ENCODE peak calls at places on chromosomes 16 and 17, in nine cellular contexts. C is central memory CD4-positive, alpha-beta T cell; Y is EH; B is activated naive CD4-positive, alpha-beta T cell treated with anti-CD3 and anti-CD28 coated beads for 36 hours; L is AG08396; H is nucleus accumbens; K is stimulated activated CD8-positive, alpha-beta memory T cell treated with anti-CD3 and anti-CD28 coated beads, Interleukin-7, amount 100 ng/mL, for 1 hour; Q is skeletal muscle cell; X is activated gamma-delta T cell treated with Interleukin-2 at 50 U/mL for 16 hours. V is an unnamed sample.

GRCh38 chr16:715448-716249 is 731 bp downstream of the METRN start:
- DNase-seq in C (no peak), Y (peak; percentile 43), B (no peak), L (peak; percentile 56), H (no peak), K (no peak), Q (no peak), X (no peak), V (peak; percentile 62)

GRCh38 chr17:8012996-8013640 is 10.7 kb downstream of the GUCY2D start:
- DNase-seq in C (no peak), Y (no peak), B (no peak), L (no peak), H (no peak), K (no peak), Q (no peak), X (no peak), V (no peak)

GRCh38 chr17:40311575-40311974 is 2.6 kb downstream of the RARA start:
- DNase-seq in C (no peak), Y (peak; percentile 66), B (no peak), L (peak; percentile 28), H (no peak), K (no peak), Q (no peak), X (no peak), V (no peak)

GRCh38 chr17:16406742-16407674 is 8.4 kb upstream of the TRPV2 start:
- DNase-seq in C (no peak), Y (peak; percentile 35), B (peak; percentile 13), L (peak; percentile 40), H (no peak), K (no peak), Q (no peak), X (no peak), V (peak; percentile 96)

GRCh38 chr16:68283346-68283745 is 19.0 kb downstream of the SLC7A6 start:
- DNase-seq in C (no peak), Y (no peak), B (no peak), L (no peak), H (no peak), K (no peak), Q (no peak), X (no peak), V (no peak)

GRCh38 chr17:45016823-45017222 is 34.6 kb downstream of the DCAKD start:
- DNase-seq in C (no peak), Y (peak; percentile 41), B (no peak), L (no peak), H (no peak), K (no peak), Q (no peak), X (no peak), V (peak; percentile 74)

GRCh38 chr17:67689534-67690177 is 28.1 kb upstream of the NOL11 start:
- DNase-seq in C (peak; percentile 55), Y (peak; percentile 68), B (peak; percentile 71), L (peak; percentile 63), H (no peak), K (no peak), Q (peak; percentile 21), X (peak; percentile 44), V (peak; percentile 86)

GRCh38 chr16:67613808-67614207 is 31.1 kb upstream of the CARMIL2 start:
- DNase-seq in C (no peak), Y (no peak), B (peak; percentile 29), L (no peak), H (no peak), K (no peak), Q (no peak), X (no peak), V (peak; percentile 85)

GRCh38 chr16:12157510-12158093 is 181.1 kb downstream of the SNX29 start:
- DNase-seq in C (no peak), Y (peak; percentile 90), B (no peak), L (peak; percentile 60), H (no peak), K (no peak), Q (no peak), X (no peak), V (peak; percentile 39)

GRCh38 chr16:22103371-22103890 is 11.1 kb downstream of the VWA3A start:
- DNase-seq in C (no peak), Y (no peak), B (no peak), L (no peak), H (no peak), K (no peak), Q (no peak), X (no peak), V (peak; percentile 57)

GRCh38 chr16:84505249-84506156 is 1.0 kb upstream of the MEAK7 start:
- DNase-seq in C (no peak), Y (no peak), B (no peak), L (no peak), H (no peak), K (no peak), Q (no peak), X (no peak), V (no peak)

GRCh38 chr17:14753383-14753782 is 452.5 kb downstream of the HS3ST3B1 start:
- DNase-seq in C (no peak), Y (no peak), B (no peak), L (no peak), H (no peak), K (no peak), Q (no peak), X (no peak), V (no peak)

GRCh38 chr16:57537596-57538234 is 1.3 kb upstream of the CCDC102A start:
- DNase-seq in C (no peak), Y (no peak), B (peak; percentile 36), L (no peak), H (no peak), K (no peak), Q (no peak), X (no peak), V (no peak)

GRCh38 chr17:7713782-7714181 is 3.8 kb upstream of the DNAH2 start:
- DNase-seq in C (no peak), Y (no peak), B (no peak), L (no peak), H (no peak), K (no peak), Q (no peak), X (no peak), V (no peak)

GRCh38 chr17:47238321-47239010 is 15.2 kb upstream of the ITGB3 start:
- DNase-seq in C (no peak), Y (no peak), B (no peak), L (no peak), H (no peak), K (no peak), Q (no peak), X (no peak), V (no peak)

GRCh38 chr16:3999479-3999868 is 116.8 kb downstream of the ADCY9 start:
- DNase-seq in C (no peak), Y (peak; percentile 89), B (no peak), L (peak; percentile 84), H (no peak), K (no peak), Q (no peak), X (no peak), V (peak; percentile 66)

GRCh38 chr16:1261131-1261917 is 5.5 kb downstream of the TPSD1 start:
- DNase-seq in C (no peak), Y (no peak), B (no peak), L (no peak), H (no peak), K (no peak), Q (no peak), X (no peak), V (peak; percentile 68)

GRCh38 chr17:1455291-1455747 is 713 bp downstream of the CRK start:
- DNase-seq in C (peak; percentile 26), Y (peak; percentile 86), B (peak; percentile 60), L (peak; percentile 83), H (no peak), K (no peak), Q (no peak), X (peak; percentile 13), V (peak; percentile 82)

GRCh38 chr16:23676924-23677480 is 1.7 kb upstream of the PLK1 start:
- DNase-seq in C (no peak), Y (no peak), B (no peak), L (no peak), H (no peak), K (no peak), Q (no peak), X (no peak), V (no peak)

GRCh38 chr16:450385-450784 is 24.9 kb downstream of the RAB11FIP3 start:
- DNase-seq in C (no peak), Y (no peak), B (no peak), L (no peak), H (no peak), K (no peak), Q (no peak), X (no peak), V (no peak)

GRCh38 chr16:86913886-86914285 is 335.5 kb downstream of the FOXL1 start:
- DNase-seq in C (no peak), Y (no peak), B (no peak), L (no peak), H (no peak), K (no peak), Q (no peak), X (no peak), V (no peak)

GRCh38 chr17:66508896-66509843 is 206.8 kb downstream of the PRKCA start:
- DNase-seq in C (no peak), Y (peak; percentile 81), B (peak; percentile 79), L (peak; percentile 47), H (no peak), K (no peak), Q (peak; percentile 84), X (no peak), V (no peak)

GRCh38 chr17:78794399-78794798 is 12.3 kb upstream of the CYTH1 start:
- DNase-seq in C (no peak), Y (no peak), B (no peak), L (no peak), H (no peak), K (no peak), Q (no peak), X (no peak), V (no peak)

GRCh38 chr17:82434216-82434565 is 15.8 kb upstream of the OGFOD3 start:
- DNase-seq in C (no peak), Y (no peak), B (peak; percentile 43), L (no peak), H (no peak), K (no peak), Q (no peak), X (peak; percentile 30), V (no peak)

GRCh38 chr16:19166500-19166899 is 1.5 kb upstream of the SYT17 start:
- DNase-seq in C (no peak), Y (no peak), B (no peak), L (no peak), H (no peak), K (no peak), Q (no peak), X (no peak), V (no peak)